ENCODE peak calls at places on chromosomes 13 and 19, in ten cellular contexts. X is NCI-H2081; M is Right ventricle myocardium superior; A is Kasumi-1; N is retinal pigment epithelial cell; C is activated T-helper 2 cell treated with anti-CD3 and anti-CD28 coated beads, Interferon-gamma antibody, Interleukin-2, Interleukin-4, amounts not matched to agents 10 μg/mL and 5 μg/mL and 100 μg/mL, durations not matched to agents 14 hours and 24 hours and 36 hours; T is stomach; L is NAMALWA; S is omental fat pad; E is AG09309. V is an unnamed sample.

GRCh38 chr19:39745645-39746044 is 7.8 kb upstream of the CLC start:
- DNase-seq in X (no peak), M (no peak), A (no peak), N (no peak), C (no peak), T (no peak), L (no peak), S (no peak), E (no peak), V (no peak)

GRCh38 chr19:52741951-52742485 is 7.2 kb upstream of the ZNF611 start:
- DNase-seq in X (no peak), M (no peak), A (no peak), N (no peak), C (no peak), T (no peak), L (no peak), S (no peak), E (no peak), V (no peak)

GRCh38 chr19:42284641-42285341 is 15.7 kb downstream of the CIC start:
- DNase-seq in X (no peak), M (peak), A (no peak), N (no peak), C (no peak), T (no peak), L (peak), S (no peak), E (no peak), V (no peak)

GRCh38 chr19:46731007-46731501 is 14.1 kb upstream of the PRKD2 start:
- DNase-seq in X (no peak), M (peak), A (peak), N (peak), C (no peak), T (peak), L (no peak), S (no peak), E (peak), V (no peak)

GRCh38 chr13:75153834-75154233 is 328.1 kb downstream of the TBC1D4 start:
- DNase-seq in X (no peak), M (no peak), A (peak), N (no peak), C (no peak), T (no peak), L (no peak), S (no peak), E (peak), V (no peak)

GRCh38 chr13:74620711-74621110 is 486.5 kb upstream of the KLF12 start:
- DNase-seq in X (no peak), M (no peak), A (no peak), N (no peak), C (no peak), T (no peak), L (no peak), S (no peak), E (no peak), V (no peak)

GRCh38 chr13:33379597-33379996 is 94.0 kb upstream of the STARD13 start:
- DNase-seq in X (no peak), M (no peak), A (no peak), N (no peak), C (no peak), T (no peak), L (no peak), S (no peak), E (no peak), V (no peak)

GRCh38 chr13:113291997-113292862 is 4.8 kb upstream of the LAMP1 start:
- DNase-seq in X (no peak), M (peak), A (peak), N (no peak), C (no peak), T (no peak), L (no peak), S (no peak), E (no peak), V (no peak)

GRCh38 chr13:109381546-109382180 is 404.7 kb downstream of the IRS2 start:
- DNase-seq in X (no peak), M (no peak), A (no peak), N (peak), C (no peak), T (no peak), L (no peak), S (no peak), E (peak), V (no peak)

GRCh38 chr19:17394891-17395415 is 957 bp upstream of the CCDC194 start:
- DNase-seq in X (no peak), M (peak), A (peak), N (no peak), C (peak), T (peak), L (no peak), S (no peak), E (no peak), V (peak)

GRCh38 chr13:24223341-24224231 is 63.1 kb downstream of the SPATA13 start:
- DNase-seq in X (no peak), M (no peak), A (no peak), N (no peak), C (no peak), T (no peak), L (no peak), S (no peak), E (no peak), V (no peak)

GRCh38 chr13:97257800-97258799 is 36.0 kb downstream of the MBNL2 start:
- DNase-seq in X (no peak), M (peak), A (no peak), N (peak), C (no peak), T (no peak), L (no peak), S (no peak), E (peak), V (no peak)

GRCh38 chr19:39661565-39661964 is 5.9 kb downstream of the LGALS16 start:
- DNase-seq in X (no peak), M (no peak), A (no peak), N (no peak), C (no peak), T (no peak), L (no peak), S (no peak), E (no peak), V (no peak)

GRCh38 chr19:55340784-55341147 is 1.1 kb downstream of the KMT5C start:
- DNase-seq in X (no peak), M (no peak), A (peak), N (no peak), C (no peak), T (no peak), L (no peak), S (no peak), E (no peak), V (peak)

GRCh38 chr19:4140237-4140711 is 13.2 kb upstream of the CREB3L3 start:
- DNase-seq in X (peak), M (no peak), A (peak), N (no peak), C (no peak), T (no peak), L (peak), S (no peak), E (no peak), V (peak)

GRCh38 chr13:77330009-77330471 is 3.1 kb upstream of the MYCBP2 start:
- DNase-seq in X (peak), M (no peak), A (peak), N (no peak), C (no peak), T (no peak), L (no peak), S (no peak), E (no peak), V (no peak)

GRCh38 chr19:10335149-10336053 is 2.1 kb upstream of the RAVER1 start:
- DNase-seq in X (no peak), M (peak), A (no peak), N (no peak), C (no peak), T (no peak), L (no peak), S (no peak), E (no peak), V (no peak)

GRCh38 chr13:33642374-33643065 is 175.4 kb upstream of the RFC3 start:
- DNase-seq in X (no peak), M (peak), A (no peak), N (no peak), C (no peak), T (no peak), L (no peak), S (no peak), E (peak), V (no peak)

GRCh38 chr19:39407644-39408391 is 1.2 kb downstream of the ZFP36 start:
- DNase-seq in X (no peak), M (peak), A (no peak), N (no peak), C (peak), T (peak), L (peak), S (no peak), E (no peak), V (peak)

GRCh38 chr13:100954430-100955361 is 280.1 kb upstream of the TMTC4 start:
- DNase-seq in X (peak), M (no peak), A (no peak), N (no peak), C (no peak), T (no peak), L (no peak), S (no peak), E (no peak), V (no peak)

GRCh38 chr13:39600766-39601165 is 2.2 kb downstream of the LHFPL6 start:
- DNase-seq in X (peak), M (peak), A (no peak), N (no peak), C (no peak), T (no peak), L (no peak), S (no peak), E (no peak), V (no peak)